ENCODE peak calls at places on chromosomes 4 and X, in four cellular contexts. Z is AG20443; E is AG09319; P is stimulated activated CD4-positive, alpha-beta T cell treated with anti-CD3 and anti-CD28 coated beads, Interleukin-12 subunit alpha, Interleukin-12 subunit beta, amount 100 ng/mL, for 48 hours. L is an unnamed sample.

GRCh38 chr4:26861434-26862186 is 969 bp downstream of the STIM2 start:
- DNase-seq in Z (peak; percentile 69), E (no peak), P (peak; percentile 46), L (no peak)

GRCh38 chr4:41646862-41647261 is 101.7 kb downstream of the PHOX2B start:
- DNase-seq in Z (no peak), E (no peak), P (no peak), L (no peak)

GRCh38 chr4:159682996-159683395 is 580.1 kb downstream of the RAPGEF2 start:
- DNase-seq in Z (no peak), E (no peak), P (no peak), L (no peak)

GRCh38 chr4:40613456-40613855 is 16.2 kb downstream of the RBM47 start:
- DNase-seq in Z (no peak), E (no peak), P (no peak), L (no peak)

GRCh38 chr4:38308728-38309315 is 348.6 kb downstream of the PTTG2 start:
- DNase-seq in Z (peak; percentile 23), E (no peak), P (no peak), L (no peak)

GRCh38 chrX:71224969-71225368 is 1.9 kb downstream of the GJB1 start:
- DNase-seq in Z (no peak), E (no peak), P (no peak), L (no peak)

GRCh38 chr4:4325321-4325720 is 35.3 kb downstream of the ZBTB49 start:
- DNase-seq in Z (no peak), E (no peak), P (no peak), L (no peak)

GRCh38 chr4:26804451-26804850 is 56.2 kb upstream of the STIM2 start:
- DNase-seq in Z (no peak), E (no peak), P (no peak), L (no peak)

GRCh38 chr4:147782087-147782781 is 50.3 kb downstream of the ARHGAP10 start:
- DNase-seq in Z (no peak), E (no peak), P (no peak), L (no peak)

GRCh38 chr4:137427411-137427810 is 104.9 kb downstream of the PCDH18 start:
- DNase-seq in Z (peak; percentile 9), E (no peak), P (no peak), L (no peak)

GRCh38 chrX:16825306-16826035 is 39.2 kb downstream of the TXLNG start:
- DNase-seq in Z (peak; percentile 23), E (peak; percentile 8), P (no peak), L (no peak)

GRCh38 chr4:9999956-10000551 is 21.2 kb downstream of the SLC2A9 start:
- DNase-seq in Z (no peak), E (no peak), P (no peak), L (no peak)

GRCh38 chr4:15353207-15353606 is 74.6 kb upstream of the C1QTNF7 start:
- DNase-seq in Z (no peak), E (no peak), P (no peak), L (no peak)

L was measured in smooth muscle cell of the brain vasculature.